ENCODE peak calls at places on chromosomes 11 and 22, in ten cellular contexts. One of them, this sample, is unnamed.

GRCh38 chr22:36963302-36963701 is 49.9 kb downstream of the CSF2RB start:
- DNase-seq in keratinocyte: no peak
- DNase-seq in neuronal stem cell: no peak
- DNase-seq in IMR-90: no peak
- DNase-seq in A549: no peak
- DNase-seq in hepatocyte: no peak
- DNase-seq in endothelial cell of umbilical vein: no peak
- DNase-seq in SK-N-SH: no peak
- DNase-seq in mesenchymal stem cell: no peak
- DNase-seq in HCT116: peak; percentile 43
- DNase-seq in this sample: no peak

GRCh38 chr11:65151500-65151899 is 17.2 kb upstream of the SYVN1 start:
- DNase-seq in keratinocyte: no peak
- DNase-seq in neuronal stem cell: no peak
- DNase-seq in IMR-90: no peak
- DNase-seq in A549: no peak
- DNase-seq in hepatocyte: no peak
- DNase-seq in endothelial cell of umbilical vein: no peak
- DNase-seq in SK-N-SH: no peak
- DNase-seq in mesenchymal stem cell: no peak
- DNase-seq in HCT116: no peak
- DNase-seq in this sample: no peak

GRCh38 chr11:128463386-128463829 is 124.0 kb downstream of the ETS1 start:
- DNase-seq in keratinocyte: no peak
- DNase-seq in neuronal stem cell: no peak
- DNase-seq in IMR-90: peak; percentile 99
- DNase-seq in A549: no peak
- DNase-seq in hepatocyte: peak; percentile 66
- DNase-seq in endothelial cell of umbilical vein: peak; percentile 49
- DNase-seq in SK-N-SH: peak; percentile 39
- DNase-seq in mesenchymal stem cell: peak; percentile 76
- DNase-seq in HCT116: no peak
- DNase-seq in this sample: peak; percentile 83

GRCh38 chr11:70530010-70530409 is 131.7 kb downstream of the CTTN start:
- DNase-seq in keratinocyte: no peak
- DNase-seq in neuronal stem cell: no peak
- DNase-seq in IMR-90: no peak
- DNase-seq in A549: no peak
- DNase-seq in hepatocyte: no peak
- DNase-seq in endothelial cell of umbilical vein: no peak
- DNase-seq in SK-N-SH: no peak
- DNase-seq in mesenchymal stem cell: no peak
- DNase-seq in HCT116: no peak
- DNase-seq in this sample: no peak

GRCh38 chr11:70203749-70204465 is 811 bp downstream of the FADD start:
- DNase-seq in keratinocyte: peak; percentile 49
- DNase-seq in neuronal stem cell: no peak
- DNase-seq in IMR-90: peak; percentile 86
- DNase-seq in A549: peak; percentile 56
- DNase-seq in hepatocyte: peak; percentile 91
- DNase-seq in endothelial cell of umbilical vein: peak; percentile 90
- DNase-seq in SK-N-SH: peak; percentile 50
- DNase-seq in mesenchymal stem cell: peak; percentile 92
- DNase-seq in HCT116: peak; percentile 19
- DNase-seq in this sample: peak; percentile 96

GRCh38 chr11:87851234-87851633 is 324.0 kb downstream of the RAB38 start:
- DNase-seq in keratinocyte: no peak
- DNase-seq in neuronal stem cell: no peak
- DNase-seq in IMR-90: peak; percentile 61
- DNase-seq in A549: peak; percentile 3
- DNase-seq in hepatocyte: no peak
- DNase-seq in endothelial cell of umbilical vein: no peak
- DNase-seq in SK-N-SH: no peak
- DNase-seq in mesenchymal stem cell: peak; percentile 76
- DNase-seq in HCT116: no peak
- DNase-seq in this sample: peak; percentile 38

GRCh38 chr11:64352099-64353005 is 6.6 kb upstream of the RPS6KA4 start:
- DNase-seq in keratinocyte: no peak
- DNase-seq in neuronal stem cell: no peak
- DNase-seq in IMR-90: no peak
- DNase-seq in A549: no peak
- DNase-seq in hepatocyte: peak; percentile 6
- DNase-seq in endothelial cell of umbilical vein: no peak
- DNase-seq in SK-N-SH: no peak
- DNase-seq in mesenchymal stem cell: no peak
- DNase-seq in HCT116: no peak
- DNase-seq in this sample: no peak

GRCh38 chr11:2091786-2092463 is 47.3 kb downstream of the IGF2 start:
- DNase-seq in keratinocyte: no peak
- DNase-seq in neuronal stem cell: no peak
- DNase-seq in IMR-90: no peak
- DNase-seq in A549: no peak
- DNase-seq in hepatocyte: no peak
- DNase-seq in endothelial cell of umbilical vein: no peak
- DNase-seq in SK-N-SH: no peak
- DNase-seq in mesenchymal stem cell: no peak
- DNase-seq in HCT116: no peak
- DNase-seq in this sample: no peak

GRCh38 chr11:66823700-66824099 is 19.5 kb upstream of the RCE1 start:
- DNase-seq in keratinocyte: no peak
- DNase-seq in neuronal stem cell: no peak
- DNase-seq in IMR-90: no peak
- DNase-seq in A549: no peak
- DNase-seq in hepatocyte: no peak
- DNase-seq in endothelial cell of umbilical vein: no peak
- DNase-seq in SK-N-SH: no peak
- DNase-seq in mesenchymal stem cell: no peak
- DNase-seq in HCT116: no peak
- DNase-seq in this sample: no peak

GRCh38 chr11:8759634-8760033 is 77.0 kb downstream of the RPL27A start:
- DNase-seq in keratinocyte: no peak
- DNase-seq in neuronal stem cell: no peak
- DNase-seq in IMR-90: no peak
- DNase-seq in A549: no peak
- DNase-seq in hepatocyte: no peak
- DNase-seq in endothelial cell of umbilical vein: no peak
- DNase-seq in SK-N-SH: no peak
- DNase-seq in mesenchymal stem cell: no peak
- DNase-seq in HCT116: no peak
- DNase-seq in this sample: no peak

GRCh38 chr11:8757533-8757932 is 74.9 kb downstream of the RPL27A start:
- DNase-seq in keratinocyte: no peak
- DNase-seq in neuronal stem cell: no peak
- DNase-seq in IMR-90: no peak
- DNase-seq in A549: no peak
- DNase-seq in hepatocyte: peak; percentile 50
- DNase-seq in endothelial cell of umbilical vein: no peak
- DNase-seq in SK-N-SH: no peak
- DNase-seq in mesenchymal stem cell: no peak
- DNase-seq in HCT116: no peak
- DNase-seq in this sample: no peak

GRCh38 chr11:8756201-8756600 is 73.6 kb downstream of the RPL27A start:
- DNase-seq in keratinocyte: no peak
- DNase-seq in neuronal stem cell: no peak
- DNase-seq in IMR-90: peak; percentile 78
- DNase-seq in A549: no peak
- DNase-seq in hepatocyte: no peak
- DNase-seq in endothelial cell of umbilical vein: no peak
- DNase-seq in SK-N-SH: no peak
- DNase-seq in mesenchymal stem cell: no peak
- DNase-seq in HCT116: no peak
- DNase-seq in this sample: peak; percentile 80

GRCh38 chr11:8758619-8759169 is 76.1 kb downstream of the RPL27A start:
- DNase-seq in keratinocyte: no peak
- DNase-seq in neuronal stem cell: no peak
- DNase-seq in IMR-90: no peak
- DNase-seq in A549: no peak
- DNase-seq in hepatocyte: no peak
- DNase-seq in endothelial cell of umbilical vein: no peak
- DNase-seq in SK-N-SH: no peak
- DNase-seq in mesenchymal stem cell: no peak
- DNase-seq in HCT116: no peak
- DNase-seq in this sample: no peak

DNA sequence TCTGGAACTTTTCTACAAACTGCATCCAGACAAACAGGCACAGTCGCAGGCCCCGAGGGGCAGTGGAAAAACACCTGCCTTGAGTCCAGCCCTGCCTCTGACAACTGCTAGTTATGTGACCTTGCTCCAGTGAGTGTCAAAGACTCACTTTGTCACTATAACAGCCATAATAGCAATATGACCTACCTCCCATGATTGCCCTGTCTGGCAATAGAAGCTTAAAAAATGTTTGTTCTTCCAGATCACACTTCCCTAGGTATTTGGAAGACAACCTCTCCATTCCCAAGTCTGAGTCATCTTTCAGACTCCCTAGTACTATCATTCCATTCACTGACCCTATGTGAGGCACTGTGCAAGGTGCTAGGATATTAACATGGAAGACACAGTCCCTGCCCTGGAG is 74.5 kb downstream of the RPL27A start:
- DNase-seq in keratinocyte: no peak
- DNase-seq in neuronal stem cell: no peak
- DNase-seq in IMR-90: peak; percentile 57
- DNase-seq in A549: no peak
- DNase-seq in hepatocyte: peak; percentile 38
- DNase-seq in endothelial cell of umbilical vein: no peak
- DNase-seq in SK-N-SH: no peak
- DNase-seq in mesenchymal stem cell: no peak
- DNase-seq in HCT116: no peak
- DNase-seq in this sample: peak; percentile 30
- H3K4me2 ChIP-seq in keratinocyte: no peak overlapping the region
- H3K4me2 ChIP-seq in neuronal stem cell: no peak overlapping the region
- H3K4me2 ChIP-seq in IMR-90: no peak overlapping the region
- H3K4me2 ChIP-seq in A549: peak overlapping the region; percentile 9
- H3K4me2 ChIP-seq in hepatocyte: peak overlapping the region; percentile 43
- H3K4me2 ChIP-seq in endothelial cell of umbilical vein: no peak overlapping the region
- H3K4me2 ChIP-seq in SK-N-SH: peak overlapping the region; percentile 56
- H3K4me2 ChIP-seq in mesenchymal stem cell: no peak overlapping the region
- H3K4me2 ChIP-seq in HCT116: peak overlapping the region; percentile 12
- H3K4me2 ChIP-seq in this sample: peak overlapping the region; percentile 34

GRCh38 chr11:6746086-6746618 is 25.6 kb downstream of the OR2AG2 start:
- DNase-seq in keratinocyte: no peak
- DNase-seq in neuronal stem cell: no peak
- DNase-seq in IMR-90: no peak
- DNase-seq in A549: no peak
- DNase-seq in hepatocyte: no peak
- DNase-seq in endothelial cell of umbilical vein: peak; percentile 71
- DNase-seq in SK-N-SH: no peak
- DNase-seq in mesenchymal stem cell: peak; percentile 15
- DNase-seq in HCT116: no peak
- DNase-seq in this sample: no peak
- H3K4me2 ChIP-seq in keratinocyte: no peak overlapping the region
- H3K4me2 ChIP-seq in neuronal stem cell: no peak overlapping the region
- H3K4me2 ChIP-seq in IMR-90: no peak overlapping the region
- H3K4me2 ChIP-seq in A549: no peak overlapping the region
- H3K4me2 ChIP-seq in hepatocyte: peak overlapping the region; percentile 39
- H3K4me2 ChIP-seq in endothelial cell of umbilical vein: peak overlapping the region; percentile 98
- H3K4me2 ChIP-seq in SK-N-SH: no peak overlapping the region
- H3K4me2 ChIP-seq in mesenchymal stem cell: no peak overlapping the region
- H3K4me2 ChIP-seq in HCT116: no peak overlapping the region
- H3K4me2 ChIP-seq in this sample: no peak overlapping the region

GRCh38 chr22:42350373-42350772 is 79.9 kb upstream of the TCF20 start:
- DNase-seq in keratinocyte: no peak
- DNase-seq in neuronal stem cell: no peak
- DNase-seq in IMR-90: no peak
- DNase-seq in A549: no peak
- DNase-seq in hepatocyte: no peak
- DNase-seq in endothelial cell of umbilical vein: no peak
- DNase-seq in SK-N-SH: no peak
- DNase-seq in mesenchymal stem cell: no peak
- DNase-seq in HCT116: no peak
- DNase-seq in this sample: no peak

GRCh38 chr22:42356547-42356946 is 75.7 kb downstream of the NFAM1 start:
- DNase-seq in keratinocyte: no peak
- DNase-seq in neuronal stem cell: no peak
- DNase-seq in IMR-90: no peak
- DNase-seq in A549: no peak
- DNase-seq in hepatocyte: no peak
- DNase-seq in endothelial cell of umbilical vein: no peak
- DNase-seq in SK-N-SH: no peak
- DNase-seq in mesenchymal stem cell: no peak
- DNase-seq in HCT116: no peak
- DNase-seq in this sample: no peak

GRCh38 chr22:42357634-42358296 is 74.4 kb downstream of the NFAM1 start:
- DNase-seq in keratinocyte: no peak
- DNase-seq in neuronal stem cell: no peak
- DNase-seq in IMR-90: no peak
- DNase-seq in A549: no peak
- DNase-seq in hepatocyte: no peak
- DNase-seq in endothelial cell of umbilical vein: no peak
- DNase-seq in SK-N-SH: no peak
- DNase-seq in mesenchymal stem cell: no peak
- DNase-seq in HCT116: no peak
- DNase-seq in this sample: no peak

GRCh38 chr22:42357221-42357620 is 75.0 kb downstream of the NFAM1 start:
- DNase-seq in keratinocyte: no peak
- DNase-seq in neuronal stem cell: no peak
- DNase-seq in IMR-90: no peak
- DNase-seq in A549: no peak
- DNase-seq in hepatocyte: no peak
- DNase-seq in endothelial cell of umbilical vein: no peak
- DNase-seq in SK-N-SH: no peak
- DNase-seq in mesenchymal stem cell: no peak
- DNase-seq in HCT116: no peak
- DNase-seq in this sample: no peak

GRCh38 chr22:42353883-42354727 is 78.1 kb downstream of the NFAM1 start:
- DNase-seq in keratinocyte: no peak
- DNase-seq in neuronal stem cell: no peak
- DNase-seq in IMR-90: peak; percentile 13
- DNase-seq in A549: no peak
- DNase-seq in hepatocyte: peak; percentile 71
- DNase-seq in endothelial cell of umbilical vein: no peak
- DNase-seq in SK-N-SH: peak; percentile 77
- DNase-seq in mesenchymal stem cell: no peak
- DNase-seq in HCT116: no peak
- DNase-seq in this sample: peak; percentile 68
- H3K4me2 ChIP-seq in keratinocyte: no peak overlapping the region
- H3K4me2 ChIP-seq in neuronal stem cell: no peak overlapping the region
- H3K4me2 ChIP-seq in IMR-90: no peak overlapping the region
- H3K4me2 ChIP-seq in A549: no peak overlapping the region
- H3K4me2 ChIP-seq in hepatocyte: no peak overlapping the region
- H3K4me2 ChIP-seq in endothelial cell of umbilical vein: no peak overlapping the region
- H3K4me2 ChIP-seq in SK-N-SH: no peak overlapping the region
- H3K4me2 ChIP-seq in mesenchymal stem cell: no peak overlapping the region
- H3K4me2 ChIP-seq in HCT116: no peak overlapping the region
- H3K4me2 ChIP-seq in this sample: no peak overlapping the region

DNA sequence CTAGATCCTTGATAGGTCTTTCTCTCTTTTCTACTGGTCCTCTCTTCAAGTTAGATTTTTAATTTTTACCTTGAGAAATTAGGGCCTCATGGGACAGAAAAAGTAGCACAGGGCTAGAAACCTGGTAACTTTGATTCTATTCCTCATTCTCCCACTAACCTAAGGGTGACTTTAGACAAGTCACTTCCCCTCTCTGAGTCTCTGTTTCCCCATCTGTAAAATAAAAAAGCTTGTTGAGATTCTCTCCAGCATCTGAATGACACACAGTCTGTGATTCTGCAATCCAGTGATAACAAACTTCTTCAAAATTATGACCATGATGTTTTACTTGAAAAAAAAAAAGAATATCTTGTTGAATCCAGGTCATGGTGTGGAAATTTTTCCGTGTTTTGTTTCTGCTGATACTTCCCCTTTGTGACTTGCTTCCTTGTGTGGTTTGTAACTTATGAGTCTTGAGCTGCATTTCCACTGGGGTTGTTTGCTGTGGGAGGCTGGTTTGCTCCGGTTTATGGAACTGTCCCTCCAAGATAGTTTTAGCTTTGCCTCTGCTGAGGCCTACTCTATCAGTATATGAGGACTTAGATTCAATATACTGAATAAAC is 9.8 kb upstream of the MPEG1 start:
- DNase-seq in keratinocyte: no peak
- DNase-seq in neuronal stem cell: no peak
- DNase-seq in IMR-90: no peak
- DNase-seq in A549: no peak
- DNase-seq in hepatocyte: no peak
- DNase-seq in endothelial cell of umbilical vein: no peak
- DNase-seq in SK-N-SH: no peak
- DNase-seq in mesenchymal stem cell: no peak
- DNase-seq in HCT116: no peak
- DNase-seq in this sample: no peak
- H3K4me2 ChIP-seq in keratinocyte: no peak overlapping the region
- H3K4me2 ChIP-seq in neuronal stem cell: no peak overlapping the region
- H3K4me2 ChIP-seq in IMR-90: no peak overlapping the region
- H3K4me2 ChIP-seq in A549: no peak overlapping the region
- H3K4me2 ChIP-seq in hepatocyte: no peak overlapping the region
- H3K4me2 ChIP-seq in endothelial cell of umbilical vein: no peak overlapping the region
- H3K4me2 ChIP-seq in SK-N-SH: no peak overlapping the region
- H3K4me2 ChIP-seq in mesenchymal stem cell: no peak overlapping the region
- H3K4me2 ChIP-seq in HCT116: no peak overlapping the region
- H3K4me2 ChIP-seq in this sample: no peak overlapping the region

This sample was measured in GM23248.